ENCODE peak calls at places on chromosome 21, in six cellular contexts. L is astrocyte of the spinal cord; W is iris pigment epithelial cell; S is fibroblast of lung; V is activated CD4-positive, CD25-positive, alpha-beta regulatory T cell; I is tibial nerve. M is an unnamed sample.

GRCh38 chr21:41647806-41648561 is 118.9 kb downstream of the RIPK4 start:
- DNase-seq in I (no peak), L (no peak), S (peak), W (no peak), V (no peak), M (no peak)

GRCh38 chr21:14215971-14216621 is at the start of gene RBM11:
- DNase-seq in S (peak), I (peak), V (peak), W (peak), L (peak), M (peak)

GRCh38 chr21:15682977-15683376 is 46.8 kb upstream of the USP25 start:
- DNase-seq in W (peak), L (peak), V (no peak), S (peak), I (no peak), M (peak)

GRCh38 chr21:44969066-44969649 is 29.3 kb downstream of the SLX9 start:
- DNase-seq in I (no peak), W (no peak), L (no peak), V (no peak), S (no peak), M (no peak)

GRCh38 chr21:41864311-41865001 is 14.7 kb downstream of the PRDM15 start:
- DNase-seq in S (no peak), L (no peak), W (no peak), I (no peak), V (no peak), M (no peak)

GRCh38 chr21:43658769-43659135 is 536 bp downstream of the HSF2BP start:
- DNase-seq in S (no peak), W (no peak), I (no peak), L (no peak), V (peak), M (no peak)

GRCh38 chr21:36716836-36717235 is 17.9 kb downstream of the SIM2 start:
- DNase-seq in V (no peak), W (no peak), S (no peak), L (no peak), I (no peak), M (no peak)

GRCh38 chr21:27251752-27252151 is 284.9 kb upstream of the ADAMTS5 start:
- DNase-seq in W (no peak), I (no peak), L (no peak), S (no peak), V (no peak), M (no peak)

GRCh38 chr21:42093991-42094417 is 22.9 kb downstream of the UMODL1 start:
- DNase-seq in I (no peak), V (no peak), S (peak), W (peak), L (peak), M (peak)

GRCh38 chr21:46185717-46186116 is 1.5 kb upstream of the SPATC1L start:
- DNase-seq in I (no peak), L (no peak), V (no peak), S (no peak), W (no peak), M (no peak)

GRCh38 chr21:26652891-26653290 is 79.8 kb upstream of the CYYR1 start:
- DNase-seq in L (no peak), V (no peak), S (no peak), I (no peak), W (no peak), M (no peak)

GRCh38 chr21:34877485-34878128 is 171.5 kb downstream of the RUNX1 start:
- DNase-seq in S (no peak), I (no peak), L (no peak), V (no peak), W (no peak), M (no peak)

GRCh38 chr21:21188513-21189188 is 190.4 kb downstream of the NCAM2 start:
- DNase-seq in S (no peak), V (no peak), W (peak), I (no peak), L (peak), M (no peak)

GRCh38 chr21:29265690-29266479 is 32.8 kb upstream of the BACH1 start:
- DNase-seq in V (no peak), L (no peak), S (no peak), W (no peak), I (no peak), M (no peak)